ENCODE peak calls at places on chromosomes 16 and 17, in six cellular contexts. M is PC-9, O is uterus, H is K562, L is GM12878, A is upper lobe of right lung. R is an unnamed sample. For H3K4me1 and H3K27me3, the result is how much of the 10 kb centered on the place peaks cover.

GRCh38 chr16:19613834-19614233 is 58.3 kb downstream of the VPS35L start:
- DNase-seq in A (no peak), O (no peak), H (no peak), M (no peak), L (no peak), R (no peak)

GRCh38 chr17:67260051-67260987 is 15.3 kb upstream of the HELZ start:
- DNase-seq in H (no peak), O (peak), L (no peak), M (no peak), A (peak), R (no peak)

GRCh38 chr16:72240949-72241348 is 69.0 kb upstream of the PMFBP1 start:
- DNase-seq in O (no peak), H (no peak), L (no peak), A (no peak), M (no peak), R (no peak)

GRCh38 chr17:19579867-19580565 is 46.4 kb downstream of the SLC47A1 start:
- DNase-seq in L (no peak), M (no peak), H (no peak), A (no peak), O (peak), R (no peak)

GRCh38 chr17:70171159-70171558 is 1.8 kb downstream of the KCNJ2 start:
- DNase-seq in M (no peak), O (no peak), A (no peak), H (no peak), L (no peak), R (no peak)

GRCh38 chr16:12341423-12341822 is 364.9 kb downstream of the SNX29 start:
- DNase-seq in L (no peak), A (no peak), M (peak), O (no peak), H (no peak), R (no peak)

GRCh38 chr16:48291303-48291702 is 44.0 kb upstream of the ABCC11 start:
- DNase-seq in O (no peak), A (no peak), H (no peak), M (no peak), L (no peak), R (no peak)

GRCh38 chr17:2063306-2064146 is 8.6 kb downstream of the HIC1 start:
- DNase-seq in O (peak), H (no peak), M (no peak), A (no peak), L (no peak), R (no peak)

GRCh38 chr16:22297871-22298733 is 893 bp downstream of the POLR3E start:
- DNase-seq in L (peak), A (no peak), H (peak), O (peak), M (peak), R (no peak)

GRCh38 chr17:50279181-50279526 is 4.9 kb downstream of the TMEM92 start:
- DNase-seq in H (no peak), A (no peak), L (no peak), M (peak), O (no peak), R (no peak)

GRCh38 chr17:33811006-33811760 is 443.9 kb upstream of the CCL2 start:
- DNase-seq in M (no peak), A (no peak), H (no peak), O (no peak), L (no peak), R (no peak)

GRCh38 chr17:34299918-34300600 is 14.5 kb downstream of the CCL11 start:
- DNase-seq in H (no peak), M (no peak), A (no peak), O (no peak), L (no peak), R (no peak)

GRCh38 chr16:56884026-56884582 is 19.1 kb downstream of the SLC12A3 start:
- DNase-seq in L (no peak), A (no peak), H (no peak), O (no peak), M (no peak), R (no peak)

GRCh38 chr16:25219070-25219737 is 2.5 kb downstream of the AQP8 start:
- DNase-seq in O (no peak), A (no peak), L (no peak), M (no peak), H (no peak), R (no peak)

GRCh38 chr17:82252511-82253178 is 20.9 kb downstream of the CSNK1D start:
- DNase-seq in O (no peak), A (no peak), L (no peak), M (no peak), H (no peak), R (no peak)

GRCh38 chr16:24723663-24724062 is 5.8 kb upstream of the TNRC6A start:
- DNase-seq in M (no peak), O (no peak), H (no peak), L (no peak), A (no peak), R (no peak)

GRCh38 chr17:67582632-67583230 is 135.0 kb upstream of the NOL11 start:
- DNase-seq in L (no peak), A (no peak), M (no peak), H (no peak), O (peak), R (no peak)

GRCh38 chr17:7686221-7687071 is 844 bp downstream of the TP53 start:
- DNase-seq in A (peak), M (peak), H (peak), L (peak), O (peak), R (peak)

GRCh38 chr17:30421592-30421991 is 42.9 kb downstream of the CPD start:
- DNase-seq in H (no peak), O (no peak), L (no peak), M (no peak), A (no peak), R (no peak)

DNA sequence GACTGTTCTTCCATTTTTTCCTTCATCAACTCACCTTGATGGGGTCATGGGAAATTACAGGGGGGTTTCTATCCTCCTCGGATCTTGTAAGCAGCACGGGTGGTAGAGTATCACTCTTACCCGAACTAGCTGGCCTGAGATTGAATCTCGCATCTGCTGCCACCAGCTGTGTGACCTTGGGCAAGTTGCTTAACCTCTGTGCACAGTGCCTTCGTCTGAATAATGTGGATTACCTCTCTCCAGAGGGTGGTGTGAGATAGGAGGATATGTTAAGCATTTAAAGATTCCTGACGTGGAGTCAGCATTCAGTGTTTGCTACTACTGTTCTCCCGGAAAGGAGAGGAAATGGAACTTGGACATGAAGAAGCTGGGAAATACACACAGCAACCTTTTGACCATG is 24.4 kb downstream of the LASP1 start:
- DNase-seq in O (no peak), H (peak), M (no peak), L (no peak), A (no peak), R (no peak)
- H3K4me1 ChIP-seq in O (under half), H (half or more), M (half or more), L (under half), A (half or more), R (half or more)

GRCh38 chr16:84726079-84726669 is 26.4 kb downstream of the USP10 start:
- DNase-seq in O (peak), M (peak), L (no peak), A (peak), H (peak), R (peak)

GRCh38 chr16:84728853-84729424 is 29.1 kb downstream of the USP10 start:
- DNase-seq in A (no peak), M (no peak), O (no peak), H (no peak), L (no peak), R (no peak)

GRCh38 chr16:84725481-84726078 is 25.8 kb downstream of the USP10 start:
- DNase-seq in H (no peak), A (no peak), O (no peak), M (peak), L (no peak), R (no peak)

GRCh38 chr16:84724619-84725307 is 25.0 kb downstream of the USP10 start:
- DNase-seq in M (no peak), H (no peak), O (no peak), L (no peak), A (no peak), R (no peak)

GRCh38 chr16:84726670-84727467 is 27.1 kb downstream of the USP10 start:
- DNase-seq in O (no peak), L (peak), M (no peak), H (no peak), A (peak), R (no peak)
- H3K4me3 ChIP-seq in O (no peak), L (peak), M (peak), H (no peak), A (peak), R (peak)

DNA sequence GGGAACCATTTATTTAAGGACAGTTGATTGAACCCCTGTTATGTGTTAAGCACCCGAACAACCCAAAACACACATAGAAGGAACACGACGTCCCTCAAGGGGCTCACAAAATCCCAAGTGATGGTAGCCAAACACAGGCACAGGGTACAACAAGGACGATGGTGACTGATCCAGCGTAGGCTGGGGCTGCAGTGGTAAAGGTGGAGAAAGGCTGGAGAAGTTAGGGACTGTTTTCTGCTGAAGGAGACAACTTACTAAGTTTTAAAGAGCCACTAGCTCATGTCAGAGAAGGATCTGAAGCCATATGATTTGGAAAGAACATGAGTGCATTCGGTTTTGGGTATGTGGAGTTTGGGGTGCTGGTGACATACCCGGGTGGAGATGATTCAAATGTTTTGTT is 229.6 kb upstream of the TNRC6C start:
- DNase-seq in L (no peak), O (no peak), A (no peak), M (no peak), H (no peak), R (no peak)
- H3K27me3 ChIP-seq in L (under half), O (under half), A (under half), M (half or more), H (under half), R (under half)

GRCh38 chr17:41340496-41340895 is 10.1 kb downstream of the KRT33A start:
- DNase-seq in H (no peak), L (peak), M (no peak), A (no peak), O (no peak), R (no peak)

GRCh38 chr17:41340934-41341861 is 9.4 kb downstream of the KRT33A start:
- DNase-seq in M (no peak), L (peak), H (no peak), O (no peak), A (no peak), R (no peak)

GRCh38 chr17:41335747-41336146 is 14.9 kb downstream of the KRT33A start:
- DNase-seq in A (no peak), O (no peak), L (no peak), H (no peak), M (no peak), R (no peak)

GRCh38 chr17:41339571-41340169 is 11.0 kb downstream of the KRT33A start:
- DNase-seq in H (no peak), M (peak), O (no peak), L (no peak), A (no peak), R (no peak)

DNA sequence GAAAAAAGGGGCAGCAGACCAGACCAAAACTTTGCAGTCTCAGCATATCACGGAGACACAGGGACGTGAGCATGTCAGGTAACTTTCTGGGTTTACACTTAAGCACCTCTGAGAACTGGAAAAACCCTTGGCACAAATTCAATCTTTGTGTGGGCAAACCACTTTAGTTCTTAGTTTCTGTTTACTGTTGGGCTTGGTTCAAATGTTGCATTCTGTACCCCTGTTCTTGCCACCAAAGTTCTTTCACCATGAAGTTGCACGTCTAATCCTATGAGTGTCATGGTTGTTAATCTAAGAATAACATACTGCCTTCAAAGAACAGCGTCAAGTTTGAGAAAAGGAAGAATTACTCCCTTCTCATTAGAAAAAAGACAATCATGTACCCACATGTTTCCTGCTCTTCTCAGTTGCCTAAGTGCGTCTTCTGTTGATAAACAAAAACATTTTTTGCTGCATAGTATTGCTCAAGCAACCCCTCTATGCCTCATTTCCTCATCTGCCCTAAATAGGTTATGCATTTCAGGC is 11.6 kb downstream of the KRT33A start:
- DNase-seq in L (peak), M (no peak), O (no peak), H (no peak), A (no peak), R (no peak)
- H3K4me1 ChIP-seq in L (under half), M (half or more), O (under half), H (under half), A (under half), R (under half)

DNA sequence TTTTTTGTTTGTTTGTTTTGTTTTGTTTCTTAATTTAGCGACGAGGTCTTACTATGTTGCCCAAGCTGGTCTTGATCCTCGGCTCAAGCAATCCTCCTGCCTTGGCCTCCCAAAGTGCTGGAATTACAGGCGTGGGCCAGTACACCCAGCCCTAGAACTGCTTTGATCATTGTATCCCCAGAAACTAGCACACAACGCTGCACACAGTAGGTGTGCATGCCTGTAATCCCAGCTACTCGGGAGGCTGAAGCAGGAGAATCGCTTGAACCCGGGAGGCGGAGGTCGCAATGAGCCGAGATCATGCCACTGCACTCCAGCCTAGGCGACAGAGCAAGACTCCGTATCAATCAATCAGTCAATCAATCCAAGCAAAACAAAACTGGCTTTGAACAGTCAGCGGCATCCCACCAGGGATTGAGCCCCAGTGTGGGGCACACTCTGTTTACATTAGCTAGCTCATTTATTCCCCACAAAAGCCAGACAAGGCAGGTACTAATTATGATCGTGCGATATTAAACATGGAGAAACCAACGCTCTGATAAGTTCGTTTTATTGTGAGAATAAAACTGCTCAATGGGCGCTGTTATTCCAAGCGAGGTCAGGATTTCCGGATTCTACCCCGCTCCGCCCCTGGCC is 553 bp upstream of the VPS4A start:
- DNase-seq in O (no peak), M (no peak), H (no peak), A (no peak), L (no peak), R (no peak)
- H3K4me3 ChIP-seq in O (peak), M (peak), H (peak), A (peak), L (peak), R (peak)

GRCh38 chr17:76585048-76585648 is 512 bp downstream of the ST6GALNAC2 start:
- DNase-seq in M (no peak), A (peak), L (no peak), O (no peak), H (no peak), R (no peak)
- H3K27me3 ChIP-seq in M (under half), A (under half), L (under half), O (under half), H (under half), R (under half)

GRCh38 chr16:4392382-4393242 is 21.0 kb downstream of the VASN start:
- DNase-seq in M (peak), A (no peak), O (peak), L (no peak), H (no peak), R (no peak)
- H3K4me1 ChIP-seq in M (under half), A (under half), O (under half), L (under half), H (under half), R (under half)